ENCODE peak calls at places on chromosomes 7 and 10, in four cellular contexts. G is right atrium auricular region, O is Panc1, Q is GM10248. M is an unnamed sample.

GRCh38 chr7:140165422-140165821 is 11.4 kb downstream of the KDM7A start:
- DNase-seq in G (no peak), O (peak), Q (no peak), M (no peak)

GRCh38 chr10:95688648-95689047 is 5.1 kb downstream of the TCTN3 start:
- DNase-seq in G (no peak), O (no peak), Q (no peak), M (no peak)

GRCh38 chr7:20351901-20352300 is 21.2 kb downstream of the ITGB8 start:
- DNase-seq in G (no peak), O (no peak), Q (no peak), M (no peak)

GRCh38 chr10:66784796-66785195 is 141.0 kb upstream of the LRRTM3 start:
- DNase-seq in G (no peak), O (no peak), Q (no peak), M (no peak)

GRCh38 chr7:3301472-3301778 is 373 bp downstream of the SDK1 start:
- DNase-seq in G (no peak), O (no peak), Q (no peak), M (no peak)

GRCh38 chr7:77786018-77786417 is 12.2 kb downstream of the TMEM60 start:
- DNase-seq in G (no peak), O (no peak), Q (no peak), M (no peak)

GRCh38 chr10:3951993-3952392 is 167.0 kb upstream of the KLF6 start:
- DNase-seq in G (peak), O (no peak), Q (no peak), M (no peak)

GRCh38 chr7:77538186-77538907 is 1.3 kb downstream of the PTPN12 start:
- DNase-seq in G (peak), O (peak), Q (peak), M (no peak)

GRCh38 chr10:132396495-132397035 is 435 bp upstream of the PWWP2B start:
- DNase-seq in G (no peak), O (no peak), Q (peak), M (no peak)

GRCh38 chr10:80530251-80530650 is 7.5 kb upstream of the SH2D4B start:
- DNase-seq in G (no peak), O (no peak), Q (peak), M (no peak)

DNA sequence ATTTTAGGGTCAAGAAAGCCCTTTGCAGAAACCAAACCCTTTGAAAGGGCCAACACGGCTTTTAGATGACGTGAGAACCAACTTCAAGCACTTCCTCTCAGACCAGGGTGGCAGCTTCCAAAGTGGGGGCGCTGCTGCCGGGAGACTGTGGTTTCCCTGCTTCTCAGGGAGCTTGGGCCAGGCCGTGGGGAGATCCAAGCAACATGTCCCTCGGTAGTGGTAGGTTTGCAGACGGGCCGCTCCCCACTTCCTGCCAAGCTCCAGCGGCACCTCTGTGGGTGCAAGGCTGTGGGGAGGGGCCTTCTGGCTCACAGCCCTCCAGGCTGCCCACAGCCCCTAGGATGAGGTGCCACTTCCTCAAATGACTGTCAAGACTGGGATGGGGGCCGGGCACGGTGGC is 132.4 kb downstream of the FAM53B start:
- DNase-seq in G (no peak), O (no peak), Q (no peak), M (no peak)
- TF ChIP-seq CTCF in G (no peak), O (no peak), Q (no peak), M (no peak)

GRCh38 chr7:25032774-25033743 is 53.1 kb upstream of the OSBPL3 start:
- DNase-seq in G (no peak), O (no peak), Q (no peak), M (no peak)

GRCh38 chr7:25034136-25034535 is 54.2 kb upstream of the OSBPL3 start:
- DNase-seq in G (no peak), O (no peak), Q (no peak), M (no peak)

GRCh38 chr7:25029075-25029474 is 49.1 kb upstream of the OSBPL3 start:
- DNase-seq in G (no peak), O (no peak), Q (no peak), M (no peak)

GRCh38 chr7:25031007-25031406 is 51.0 kb upstream of the OSBPL3 start:
- DNase-seq in G (no peak), O (no peak), Q (peak), M (no peak)

GRCh38 chr7:25031432-25031831 is 51.5 kb upstream of the OSBPL3 start:
- DNase-seq in G (no peak), O (no peak), Q (no peak), M (no peak)
- TF ChIP-seq CTCF in G (no peak), O (no peak), Q (no peak), M (no peak)

GRCh38 chr7:128389085-128389814 is 20.5 kb downstream of the IMPDH1 start:
- DNase-seq in G (no peak), O (no peak), Q (no peak), M (no peak)
- TF ChIP-seq CTCF in G (no peak), O (no peak), Q (no peak), M (no peak)

GRCh38 chr7:129767120-129768011 is 155.8 kb downstream of the NRF1 start:
- DNase-seq in G (no peak), O (no peak), Q (no peak), M (no peak)

GRCh38 chr7:129771201-129771927 is 159.8 kb downstream of the NRF1 start:
- DNase-seq in G (no peak), O (no peak), Q (no peak), M (no peak)

GRCh38 chr7:129769866-129770808 is 158.6 kb downstream of the NRF1 start:
- DNase-seq in G (no peak), O (no peak), Q (no peak), M (no peak)

GRCh38 chr7:129769400-129769774 is 157.9 kb downstream of the NRF1 start:
- DNase-seq in G (no peak), O (no peak), Q (no peak), M (no peak)

GRCh38 chr7:129768614-129769399 is 157.3 kb downstream of the NRF1 start:
- DNase-seq in G (no peak), O (no peak), Q (no peak), M (no peak)
- TF ChIP-seq CTCF in G (no peak), O (no peak), Q (no peak), M (no peak)

DNA sequence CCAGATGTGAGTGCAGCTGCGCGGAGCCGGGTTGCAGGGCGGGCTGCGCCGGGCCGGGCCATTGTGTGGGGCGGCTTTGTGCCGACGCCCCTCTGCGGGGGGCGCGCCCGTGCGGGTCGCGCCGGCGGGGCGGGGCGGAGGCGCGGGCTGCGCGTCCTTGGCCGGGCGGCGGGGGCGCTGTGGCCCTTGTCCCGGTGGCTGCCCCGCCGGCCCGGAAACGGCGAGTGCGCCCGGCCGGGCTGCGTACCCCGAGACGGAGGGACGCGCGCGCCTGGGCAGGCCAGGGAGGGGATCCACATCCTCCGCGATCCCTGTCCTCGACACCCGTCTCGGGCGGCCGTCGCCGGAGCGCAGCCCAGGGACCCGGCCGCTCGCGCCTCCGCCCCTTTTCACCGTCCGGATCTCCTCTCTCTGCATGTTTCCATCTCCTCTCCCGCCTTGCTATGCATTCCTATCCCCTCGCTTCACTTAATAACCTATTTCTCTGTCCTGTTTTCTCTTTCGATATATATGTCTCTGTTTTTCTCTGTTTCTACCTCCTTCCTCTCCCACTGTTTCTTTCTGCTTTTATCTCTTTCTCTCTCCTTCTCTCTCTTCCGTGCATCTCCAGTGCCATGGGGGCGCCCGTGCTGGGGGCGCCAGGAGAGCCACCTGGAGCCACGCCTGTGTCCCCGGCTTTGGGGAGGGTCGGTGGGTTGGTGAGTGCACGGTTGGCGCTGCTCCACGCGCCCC is 765 bp downstream of the PFKFB3 start:
- DNase-seq in G (no peak), O (no peak), Q (peak), M (peak)
- TF ChIP-seq CTCF in G (peak), O (peak), Q (peak), M (peak)

M was measured in type B pancreatic cell.